ENCODE peak calls at places on chromosome 3, in four cellular contexts. One of them, this sample, is unnamed.

GRCh38 chr3:148158210-148158609 is 539.5 kb upstream of the AGTR1 start:
- DNase-seq in tibial nerve: peak; percentile 14
- DNase-seq in heart left ventricle: no peak
- DNase-seq in Peyer's patch: no peak
- DNase-seq in this sample: no peak

GRCh38 chr3:133572158-133573053 is 1.1 kb upstream of the CDV3 start:
- DNase-seq in tibial nerve: no peak
- DNase-seq in heart left ventricle: no peak
- DNase-seq in Peyer's patch: no peak
- DNase-seq in this sample: no peak

GRCh38 chr3:27253831-27254230 is 115.4 kb downstream of the NEK10 start:
- DNase-seq in tibial nerve: peak; percentile 31
- DNase-seq in heart left ventricle: no peak
- DNase-seq in Peyer's patch: peak; percentile 49
- DNase-seq in this sample: peak; percentile 40

GRCh38 chr3:171185359-171185758 is 158.8 kb upstream of the SLC2A2 start:
- DNase-seq in tibial nerve: no peak
- DNase-seq in heart left ventricle: no peak
- DNase-seq in Peyer's patch: no peak
- DNase-seq in this sample: no peak

GRCh38 chr3:150733373-150733935 is 29.5 kb downstream of the SIAH2 start:
- DNase-seq in tibial nerve: no peak
- DNase-seq in heart left ventricle: no peak
- DNase-seq in Peyer's patch: no peak
- DNase-seq in this sample: no peak

GRCh38 chr3:33360136-33360825 is 79.9 kb downstream of the UBP1 start:
- DNase-seq in tibial nerve: no peak
- DNase-seq in heart left ventricle: no peak
- DNase-seq in Peyer's patch: no peak
- DNase-seq in this sample: peak; percentile 35

GRCh38 chr3:4948395-4948794 is 30.8 kb upstream of the BHLHE40 start:
- DNase-seq in tibial nerve: no peak
- DNase-seq in heart left ventricle: no peak
- DNase-seq in Peyer's patch: no peak
- DNase-seq in this sample: no peak

GRCh38 chr3:75218577-75218976 is 445.6 kb upstream of the FRG2C start:
- DNase-seq in tibial nerve: no peak
- DNase-seq in heart left ventricle: no peak
- DNase-seq in Peyer's patch: no peak
- DNase-seq in this sample: no peak

GRCh38 chr3:152611905-152612304 is 223.0 kb upstream of the P2RY1 start:
- DNase-seq in tibial nerve: no peak
- DNase-seq in heart left ventricle: no peak
- DNase-seq in Peyer's patch: no peak
- DNase-seq in this sample: no peak

GRCh38 chr3:85790445-85791030 is 831.7 kb downstream of the CADM2 start:
- DNase-seq in tibial nerve: no peak
- DNase-seq in heart left ventricle: no peak
- DNase-seq in Peyer's patch: no peak
- DNase-seq in this sample: no peak

GRCh38 chr3:187227658-187228258 is 30.5 kb downstream of the RTP1 start:
- DNase-seq in tibial nerve: no peak
- DNase-seq in heart left ventricle: no peak
- DNase-seq in Peyer's patch: no peak
- DNase-seq in this sample: peak; percentile 83

GRCh38 chr3:156704370-156705036 is 30.1 kb downstream of the TIPARP start:
- DNase-seq in tibial nerve: no peak
- DNase-seq in heart left ventricle: no peak
- DNase-seq in Peyer's patch: no peak
- DNase-seq in this sample: no peak

DNA sequence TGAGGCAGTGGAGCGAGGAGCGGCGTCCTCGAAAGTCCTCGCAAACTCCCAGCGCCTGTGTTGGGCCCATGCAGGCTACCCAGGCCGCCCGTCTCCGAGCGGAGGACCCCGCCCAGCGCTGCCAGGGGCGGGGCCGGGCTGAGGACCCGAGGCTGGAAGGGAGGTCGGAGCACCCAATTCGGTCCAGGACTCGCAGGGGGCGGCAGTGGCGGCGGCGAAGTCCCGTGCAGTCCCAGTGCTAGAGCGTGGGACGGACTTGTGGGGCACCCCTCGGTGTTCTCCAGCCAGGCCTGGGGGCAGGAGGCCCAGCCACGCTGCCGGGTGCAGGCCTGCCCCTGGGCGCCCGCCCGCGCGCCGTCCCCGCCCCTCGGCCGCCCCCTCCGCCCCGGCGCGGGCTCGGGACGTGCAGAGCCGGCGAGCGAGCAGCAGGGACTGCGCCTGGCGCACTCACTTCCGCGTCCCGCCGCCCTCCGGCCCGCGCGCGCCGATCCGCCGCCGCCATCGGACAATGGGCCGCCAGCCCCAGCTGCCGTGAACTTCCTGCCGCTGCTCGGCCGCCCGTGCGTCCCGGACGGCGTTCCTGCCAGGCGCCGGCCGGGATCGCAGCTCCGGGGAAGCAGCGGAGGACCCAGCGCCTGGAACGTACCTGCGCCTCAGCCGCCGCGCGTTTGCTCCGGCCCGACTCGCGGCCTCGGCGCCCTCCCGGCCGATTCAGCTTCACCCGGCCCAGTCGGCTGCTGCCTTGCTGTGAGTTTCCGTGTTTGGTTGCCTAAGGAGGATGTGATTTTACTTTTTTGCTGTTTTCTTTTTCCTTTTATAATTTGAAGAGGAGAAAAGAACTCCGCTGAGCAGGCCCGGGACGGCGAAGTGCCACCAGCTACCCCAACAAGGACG is 596 bp upstream of the LIMD1 start:
- DNase-seq in tibial nerve: peak; percentile 26
- DNase-seq in heart left ventricle: peak; percentile 82
- DNase-seq in Peyer's patch: peak; percentile 83
- DNase-seq in this sample: peak; percentile 79
- TF ChIP-seq POLR2A in tibial nerve: peak; percentile 50
- TF ChIP-seq POLR2A in heart left ventricle: peak; percentile 57
- TF ChIP-seq POLR2A in Peyer's patch: no peak
- TF ChIP-seq POLR2A in this sample: peak; percentile 84

DNA sequence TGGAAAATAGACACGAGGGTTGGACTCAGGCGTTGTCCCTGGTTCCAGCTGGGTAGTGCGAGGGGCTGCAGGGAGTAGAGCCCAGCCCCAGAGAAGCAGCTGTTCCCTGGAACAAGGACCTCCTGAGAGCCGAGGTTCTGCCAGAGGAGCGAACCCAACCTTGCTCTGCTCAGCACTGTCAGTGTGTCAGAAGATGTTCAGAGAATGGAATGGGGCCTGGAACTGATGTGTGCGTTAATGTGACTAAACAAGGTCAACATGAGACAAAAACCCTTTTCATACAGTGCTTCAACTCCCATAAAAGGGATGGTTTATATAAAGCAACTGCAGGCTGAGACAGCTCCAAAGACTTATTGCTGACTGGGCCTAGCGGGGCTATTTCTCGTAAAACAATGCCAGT is 35.5 kb upstream of the HACD2 start:
- DNase-seq in tibial nerve: no peak
- DNase-seq in heart left ventricle: no peak
- DNase-seq in Peyer's patch: no peak
- DNase-seq in this sample: no peak
- TF ChIP-seq POLR2A in tibial nerve: no peak
- TF ChIP-seq POLR2A in heart left ventricle: no peak
- TF ChIP-seq POLR2A in Peyer's patch: no peak
- TF ChIP-seq POLR2A in this sample: no peak

GRCh38 chr3:41700155-41700554 is 261.7 kb downstream of the ULK4 start:
- DNase-seq in tibial nerve: no peak
- DNase-seq in heart left ventricle: no peak
- DNase-seq in Peyer's patch: no peak
- DNase-seq in this sample: no peak

GRCh38 chr3:41698931-41699330 is 263.0 kb downstream of the ULK4 start:
- DNase-seq in tibial nerve: no peak
- DNase-seq in heart left ventricle: no peak
- DNase-seq in Peyer's patch: no peak
- DNase-seq in this sample: no peak

GRCh38 chr3:41705893-41706292 is 256.0 kb downstream of the ULK4 start:
- DNase-seq in tibial nerve: no peak
- DNase-seq in heart left ventricle: no peak
- DNase-seq in Peyer's patch: no peak
- DNase-seq in this sample: no peak

GRCh38 chr3:41697702-41698101 is 264.2 kb downstream of the ULK4 start:
- DNase-seq in tibial nerve: no peak
- DNase-seq in heart left ventricle: no peak
- DNase-seq in Peyer's patch: no peak
- DNase-seq in this sample: no peak

DNA sequence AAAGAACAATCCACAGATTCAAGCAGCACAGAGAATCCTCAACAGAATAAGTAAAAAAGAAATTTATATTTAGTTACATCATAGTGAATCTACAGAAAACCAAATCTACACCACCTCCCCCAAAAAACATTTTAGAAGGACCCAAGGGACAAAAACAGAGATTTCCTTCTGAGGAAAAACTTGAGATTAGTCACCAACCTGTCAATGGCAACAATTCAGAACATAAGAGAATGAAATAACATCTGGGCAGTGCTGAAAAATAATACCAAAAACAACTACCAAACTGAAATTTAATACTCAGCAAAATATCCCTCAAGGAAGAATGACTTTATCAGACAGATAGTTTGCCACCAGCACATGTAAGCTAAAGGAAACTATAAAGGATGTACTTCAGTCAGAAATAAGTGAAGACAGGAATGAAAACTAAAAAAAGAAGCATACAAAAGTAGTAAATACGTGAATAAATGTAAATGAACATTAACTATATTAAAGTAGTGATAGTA is 260.7 kb downstream of the ULK4 start:
- DNase-seq in tibial nerve: no peak
- DNase-seq in heart left ventricle: no peak
- DNase-seq in Peyer's patch: no peak
- DNase-seq in this sample: no peak
- TF ChIP-seq POLR2A in tibial nerve: no peak
- TF ChIP-seq POLR2A in heart left ventricle: no peak
- TF ChIP-seq POLR2A in Peyer's patch: no peak
- TF ChIP-seq POLR2A in this sample: no peak

GRCh38 chr3:16066545-16066944 is 107.9 kb upstream of the GALNT15 start:
- DNase-seq in tibial nerve: no peak
- DNase-seq in heart left ventricle: no peak
- DNase-seq in Peyer's patch: no peak
- DNase-seq in this sample: no peak
- TF ChIP-seq POLR2A in tibial nerve: no peak
- TF ChIP-seq POLR2A in heart left ventricle: no peak
- TF ChIP-seq POLR2A in Peyer's patch: no peak
- TF ChIP-seq POLR2A in this sample: no peak

GRCh38 chr3:15044311-15044710 is 20.8 kb downstream of the MRPS25 start:
- DNase-seq in tibial nerve: no peak
- DNase-seq in heart left ventricle: no peak
- DNase-seq in Peyer's patch: no peak
- DNase-seq in this sample: no peak
- TF ChIP-seq POLR2A in tibial nerve: no peak
- TF ChIP-seq POLR2A in heart left ventricle: no peak
- TF ChIP-seq POLR2A in Peyer's patch: no peak
- TF ChIP-seq POLR2A in this sample: no peak

GRCh38 chr3:36944641-36945270 is at the start of gene TRANK1:
- DNase-seq in tibial nerve: peak; percentile 74
- DNase-seq in heart left ventricle: peak; percentile 53
- DNase-seq in Peyer's patch: peak; percentile 67
- DNase-seq in this sample: no peak

GRCh38 chr3:36943601-36944000 is 1.3 kb downstream of the TRANK1 start:
- DNase-seq in tibial nerve: no peak
- DNase-seq in heart left ventricle: no peak
- DNase-seq in Peyer's patch: no peak
- DNase-seq in this sample: no peak

GRCh38 chr3:36942632-36943248 is 2.1 kb downstream of the TRANK1 start:
- DNase-seq in tibial nerve: no peak
- DNase-seq in heart left ventricle: no peak
- DNase-seq in Peyer's patch: no peak
- DNase-seq in this sample: no peak

GRCh38 chr3:36945326-36945980 is 599 bp upstream of the TRANK1 start:
- DNase-seq in tibial nerve: no peak
- DNase-seq in heart left ventricle: no peak
- DNase-seq in Peyer's patch: no peak
- DNase-seq in this sample: no peak

DNA sequence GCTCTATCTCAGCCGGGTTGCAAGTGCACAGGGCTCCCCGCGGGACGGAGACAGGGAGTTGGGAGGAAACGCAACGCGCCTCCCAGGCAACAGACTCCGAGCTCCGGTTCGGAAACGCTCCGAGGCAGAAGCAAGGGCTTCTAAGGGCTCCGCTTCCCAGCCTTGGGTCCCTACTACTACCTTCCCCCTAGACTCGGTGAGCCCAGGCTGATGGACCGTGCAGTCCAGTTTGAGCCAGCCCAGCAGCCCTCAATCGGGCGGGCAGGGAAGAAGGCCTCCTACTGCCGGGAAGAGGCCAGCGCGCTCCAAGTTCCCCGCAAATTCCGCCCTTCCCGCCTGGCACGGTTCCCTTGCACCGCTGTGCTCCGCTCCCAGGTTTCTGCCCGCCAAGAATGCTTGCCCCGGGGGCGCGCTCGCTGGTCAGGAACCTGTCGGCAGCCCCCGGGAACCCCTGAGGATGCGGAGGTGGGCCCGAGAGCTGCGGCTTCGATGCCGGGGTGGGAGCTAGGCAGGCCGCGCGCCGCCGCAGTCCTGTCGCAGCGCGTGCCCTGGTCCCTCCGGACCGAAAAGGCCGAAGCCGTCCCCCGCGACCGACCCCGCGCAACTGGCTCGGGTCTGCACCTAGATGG is 728 bp downstream of the TRANK1 start:
- DNase-seq in tibial nerve: peak; percentile 34
- DNase-seq in heart left ventricle: peak; percentile 64
- DNase-seq in Peyer's patch: peak; percentile 79
- DNase-seq in this sample: no peak
- TF ChIP-seq POLR2A in tibial nerve: no peak
- TF ChIP-seq POLR2A in heart left ventricle: no peak
- TF ChIP-seq POLR2A in Peyer's patch: no peak
- TF ChIP-seq POLR2A in this sample: no peak

GRCh38 chr3:138187296-138188012 is at the start of gene ARMC8:
- DNase-seq in tibial nerve: peak; percentile 22
- DNase-seq in heart left ventricle: peak; percentile 72
- DNase-seq in Peyer's patch: peak; percentile 86
- DNase-seq in this sample: peak; percentile 35
- TF ChIP-seq POLR2A in tibial nerve: no peak
- TF ChIP-seq POLR2A in heart left ventricle: peak; percentile 74
- TF ChIP-seq POLR2A in Peyer's patch: peak; percentile 87
- TF ChIP-seq POLR2A in this sample: peak; percentile 36

This sample was measured in H54.